ENCODE peak calls at places on chromosomes 16 and 17, in ten cellular contexts. G, M, T, A, W, N, C, H, S and V are unnamed samples.

GRCh38 chr16:83887088-83887487 is 11.8 kb upstream of the MLYCD start:
- DNase-seq in A (no peak), G (no peak), W (peak), M (no peak), S (no peak), N (no peak), T (no peak), C (peak), H (no peak), V (no peak)

GRCh38 chr17:40525294-40525693 is 23.9 kb upstream of the TNS4 start:
- DNase-seq in A (no peak), W (no peak), N (no peak), G (no peak), S (no peak), H (no peak), M (no peak), T (no peak), C (no peak), V (no peak)

GRCh38 chr16:47247691-47248090 is 103.9 kb upstream of the NETO2 start:
- DNase-seq in T (no peak), N (no peak), W (no peak), S (no peak), H (no peak), M (no peak), G (no peak), C (no peak), A (no peak), V (no peak)

GRCh38 chr17:40555296-40556190 is 9.7 kb downstream of the CCR7 start:
- DNase-seq in N (no peak), G (no peak), S (no peak), M (peak), A (peak), H (no peak), W (no peak), C (peak), T (no peak), V (no peak)

GRCh38 chr17:19705771-19706770 is 10.3 kb downstream of the SLC47A2 start:
- DNase-seq in T (no peak), N (no peak), G (no peak), H (no peak), M (no peak), C (no peak), S (no peak), W (no peak), A (no peak), V (no peak)

GRCh38 chr17:27526603-27527002 is 70.4 kb downstream of the KSR1 start:
- DNase-seq in W (no peak), M (no peak), H (no peak), G (peak), N (no peak), S (peak), T (no peak), A (peak), C (peak), V (no peak)

GRCh38 chr16:89036776-89037175 is 56.9 kb upstream of the ACSF3 start:
- DNase-seq in A (no peak), S (peak), T (no peak), G (no peak), W (no peak), C (no peak), H (no peak), N (no peak), M (no peak), V (no peak)

GRCh38 chr16:23739516-23739915 is 15.3 kb upstream of the CHP2 start:
- DNase-seq in C (no peak), G (no peak), S (no peak), M (no peak), W (no peak), N (no peak), H (no peak), A (no peak), T (no peak), V (no peak)

GRCh38 chr17:78933025-78933958 is 8.1 kb upstream of the TIMP2 start:
- DNase-seq in M (peak), A (peak), N (peak), G (peak), H (peak), S (no peak), C (peak), T (no peak), W (peak), V (peak)

GRCh38 chr17:17940451-17940911 is 31.7 kb downstream of the TOM1L2 start:
- DNase-seq in S (no peak), W (no peak), T (no peak), M (no peak), A (no peak), H (no peak), C (no peak), G (no peak), N (no peak), V (no peak)

GRCh38 chr17:4477286-4477791 is 21.3 kb upstream of the SPNS2 start:
- DNase-seq in T (no peak), N (no peak), M (no peak), W (no peak), G (no peak), H (no peak), C (no peak), S (no peak), A (no peak), V (no peak)

GRCh38 chr17:73290399-73291259 is 21.2 kb downstream of the CDC42EP4 start:
- DNase-seq in G (no peak), H (no peak), S (no peak), T (no peak), C (no peak), N (no peak), W (no peak), A (no peak), M (no peak), V (no peak)

GRCh38 chr16:12721841-12722467 is 81.7 kb downstream of the CPPED1 start:
- DNase-seq in C (no peak), G (no peak), W (no peak), N (no peak), H (no peak), A (no peak), M (no peak), T (no peak), S (no peak), V (no peak)

GRCh38 chr17:73430848-73431247 is 119.0 kb upstream of the CDC42EP4 start:
- DNase-seq in C (no peak), T (no peak), S (no peak), A (no peak), M (no peak), N (no peak), H (no peak), W (no peak), G (no peak), V (no peak)

GRCh38 chr16:64269756-64270155 is 852.1 kb downstream of the CDH11 start:
- DNase-seq in N (no peak), A (no peak), G (no peak), H (no peak), S (no peak), W (no peak), M (no peak), T (no peak), C (no peak), V (no peak)

GRCh38 chr16:57960826-57961472 is 10.0 kb downstream of the CNGB1 start:
- DNase-seq in N (no peak), T (no peak), C (no peak), G (no peak), W (no peak), H (no peak), A (no peak), M (no peak), S (no peak), V (no peak)

GRCh38 chr17:5362162-5362811 is 57.2 kb downstream of the NUP88 start:
- DNase-seq in G (no peak), N (no peak), T (no peak), S (no peak), A (no peak), M (no peak), W (no peak), C (no peak), H (no peak), V (no peak)

GRCh38 chr16:71943887-71944286 is 48.6 kb downstream of the IST1 start:
- DNase-seq in M (no peak), C (no peak), H (no peak), N (no peak), T (no peak), S (no peak), G (no peak), W (no peak), A (no peak), V (no peak)

GRCh38 chr16:87765473-87765775 is 362 bp downstream of the KLHDC4 start:
- DNase-seq in S (no peak), T (no peak), A (peak), H (peak), N (no peak), M (no peak), G (peak), W (no peak), C (no peak), V (no peak)